ENCODE peak calls at places on chromosomes 7 and 10, in eight cellular contexts. F, L, T, D, K, Y, O and G are unnamed samples.

GRCh38 chr7:73920406-73921134 is 59.6 kb downstream of the TMEM270 start:
- DNase-seq in Y (no peak), L (no peak), D (no peak), T (no peak), O (no peak), F (no peak), K (no peak), G (no peak)

GRCh38 chr7:140403878-140404564 is at the start of gene RAB19:
- DNase-seq in O (no peak), K (no peak), F (peak), L (no peak), T (no peak), Y (peak), D (peak), G (no peak)

GRCh38 chr7:8064828-8065227 is 96.2 kb downstream of the GLCCI1 start:
- DNase-seq in O (no peak), F (no peak), L (no peak), T (no peak), D (no peak), Y (no peak), K (no peak), G (no peak)

GRCh38 chr7:46424934-46425333 is 503.9 kb upstream of the IGFBP3 start:
- DNase-seq in O (no peak), T (peak), Y (no peak), K (no peak), L (no peak), F (no peak), D (no peak), G (no peak)

GRCh38 chr7:19957664-19958063 is 184.2 kb upstream of the TMEM196 start:
- DNase-seq in L (no peak), F (no peak), Y (no peak), O (no peak), D (no peak), K (peak), T (peak), G (no peak)

GRCh38 chr7:158818325-158819213 is 10.7 kb downstream of the ESYT2 start:
- DNase-seq in T (peak), K (peak), L (peak), O (peak), Y (no peak), F (peak), D (peak), G (peak)

GRCh38 chr7:24419070-24419469 is 135.1 kb downstream of the NPY start:
- DNase-seq in K (peak), F (no peak), L (no peak), Y (no peak), T (peak), D (peak), O (no peak), G (no peak)

GRCh38 chr7:100914879-100915442 is 19.3 kb upstream of the ACHE start:
- DNase-seq in D (no peak), O (no peak), Y (no peak), F (no peak), T (no peak), L (no peak), K (peak), G (no peak)

GRCh38 chr7:74718336-74718735 is 55.5 kb upstream of the NCF1 start:
- DNase-seq in Y (no peak), F (no peak), T (peak), L (no peak), O (no peak), D (no peak), K (no peak), G (no peak)

GRCh38 chr7:76037310-76037709 is 10.5 kb downstream of the STYXL1 start:
- DNase-seq in L (no peak), Y (no peak), K (no peak), T (peak), D (no peak), O (no peak), F (no peak), G (no peak)

GRCh38 chr7:140059288-140060242 is 3.2 kb downstream of the PARP12 start:
- DNase-seq in O (no peak), D (peak), Y (peak), K (peak), F (peak), T (peak), L (no peak), G (peak)

GRCh38 chr7:148717266-148717793 is 18.6 kb downstream of the CUL1 start:
- DNase-seq in D (no peak), F (no peak), O (no peak), T (no peak), L (no peak), Y (no peak), K (no peak), G (no peak)

GRCh38 chr10:126468876-126469643 is 80.8 kb upstream of the ADAM12 start:
- DNase-seq in Y (no peak), D (no peak), K (peak), T (peak), O (peak), L (peak), F (no peak), G (no peak)

GRCh38 chr7:2969398-2970306 is 74.0 kb downstream of the CARD11 start:
- DNase-seq in T (no peak), F (no peak), L (no peak), D (no peak), K (no peak), Y (no peak), O (no peak), G (no peak)

GRCh38 chr7:132491546-132491945 is 84.7 kb downstream of the PLXNA4 start:
- DNase-seq in F (no peak), O (no peak), Y (no peak), D (no peak), K (no peak), L (no peak), T (no peak), G (no peak)

GRCh38 chr7:132276986-132277716 is 299.1 kb downstream of the PLXNA4 start:
- DNase-seq in Y (no peak), O (no peak), D (peak), T (no peak), K (peak), L (no peak), F (no peak), G (no peak)

GRCh38 chr7:55641273-55641691 is 69.0 kb upstream of the VOPP1 start:
- DNase-seq in O (peak), T (peak), K (peak), F (peak), L (peak), Y (peak), D (peak), G (peak)

GRCh38 chr7:1225462-1226154 is 7.1 kb upstream of the UNCX start:
- DNase-seq in Y (no peak), K (no peak), D (no peak), F (no peak), L (no peak), T (peak), O (no peak), G (no peak)

GRCh38 chr7:73715648-73716317 is 3.7 kb downstream of the STX1A start:
- DNase-seq in O (peak), Y (peak), F (peak), T (peak), D (peak), K (peak), L (peak), G (peak)

GRCh38 chr10:99849525-99849924 is 67.1 kb downstream of the ABCC2 start:
- DNase-seq in T (no peak), D (no peak), K (no peak), L (no peak), Y (no peak), F (no peak), O (no peak), G (no peak)

GRCh38 chr10:129662386-129662785 is 195.3 kb downstream of the MGMT start:
- DNase-seq in Y (no peak), K (peak), L (peak), O (no peak), F (no peak), T (no peak), D (no peak), G (no peak)

GRCh38 chr10:125770844-125771243 is 4.8 kb downstream of the MMP21 start:
- DNase-seq in F (no peak), Y (no peak), O (no peak), T (no peak), D (no peak), K (no peak), L (no peak), G (no peak)

GRCh38 chr7:79050592-79050991 is 402.9 kb downstream of the MAGI2 start:
- DNase-seq in O (no peak), D (peak), K (no peak), L (no peak), F (no peak), Y (no peak), T (peak), G (no peak)

GRCh38 chr7:92768501-92769360 is 67.6 kb downstream of the CDK6 start:
- DNase-seq in Y (no peak), T (peak), K (no peak), L (no peak), O (no peak), D (no peak), F (no peak), G (no peak)

GRCh38 chr7:13829914-13830603 is 159.4 kb downstream of the ETV1 start:
- DNase-seq in F (no peak), Y (no peak), L (no peak), T (peak), D (no peak), O (peak), K (peak), G (no peak)

GRCh38 chr7:137592232-137592896 is 248.8 kb upstream of the PTN start:
- DNase-seq in Y (peak), T (peak), L (peak), D (peak), F (no peak), K (peak), O (no peak), G (peak)

GRCh38 chr10:98963608-98964007 is 272.0 kb downstream of the HPSE2 start:
- DNase-seq in D (no peak), T (no peak), O (no peak), K (peak), Y (no peak), L (no peak), F (no peak), G (no peak)

GRCh38 chr10:14405076-14406065 is 74.6 kb upstream of the FRMD4A start:
- DNase-seq in T (peak), D (peak), Y (no peak), O (no peak), L (no peak), K (peak), F (no peak), G (no peak)

GRCh38 chr7:90520484-90520883 is 51.0 kb downstream of the PTTG1IP2 start:
- DNase-seq in O (no peak), D (peak), K (peak), F (no peak), Y (no peak), T (peak), L (peak), G (no peak)